ENCODE peak calls at places on chromosomes 6 and 20, in ten cellular contexts. U is Peyer's patch, G is choroid plexus epithelial cell, J is foreskin fibroblast, S is GM23338, P is tibial nerve, A is coronary artery, C is left lung, N is mucosa of descending colon, R is pancreas. O is an unnamed sample.

GRCh38 chr6:116866281-116866871 is 10.7 kb upstream of the RFX6 start:
- DNase-seq in A (no peak), R (no peak), J (no peak), P (no peak), C (no peak), U (no peak), G (peak; percentile 8), N (no peak), S (peak; percentile 22), O (no peak)

GRCh38 chr6:135782517-135782916 is 69.0 kb upstream of the PDE7B start:
- DNase-seq in S (no peak), J (peak; percentile 25), U (no peak), P (no peak), C (no peak), N (no peak), G (peak; percentile 26), A (no peak), R (no peak), O (peak; percentile 13)

GRCh38 chr6:90186637-90187361 is 109.8 kb downstream of the BACH2 start:
- DNase-seq in J (no peak), P (no peak), G (no peak), U (no peak), S (peak; percentile 23), A (no peak), N (no peak), R (no peak), C (no peak), O (no peak)

GRCh38 chr6:89951574-89952360 is 57.5 kb downstream of the GJA10 start:
- DNase-seq in R (no peak), U (no peak), C (no peak), S (peak; percentile 59), A (no peak), N (no peak), G (peak; percentile 62), J (peak; percentile 29), P (no peak), O (peak; percentile 16)

GRCh38 chr6:166279393-166279679 is 28.9 kb downstream of the PRR18 start:
- DNase-seq in G (no peak), J (no peak), A (no peak), N (no peak), C (no peak), S (no peak), R (no peak), P (no peak), U (no peak), O (no peak)

GRCh38 chr20:20450461-20451027 is 82.6 kb downstream of the INSM1 start:
- DNase-seq in U (no peak), R (no peak), A (no peak), P (no peak), S (no peak), N (no peak), G (peak; percentile 36), J (peak; percentile 52), C (no peak), O (peak; percentile 34)

GRCh38 chr6:111540971-111541719 is 58.1 kb upstream of the REV3L start:
- DNase-seq in G (no peak), J (peak; percentile 67), N (no peak), C (no peak), S (no peak), U (no peak), A (no peak), P (no peak), R (no peak), O (no peak)

GRCh38 chr6:71203211-71203610 is 85.4 kb upstream of the OGFRL1 start:
- DNase-seq in S (no peak), A (no peak), J (no peak), U (no peak), N (no peak), R (no peak), C (no peak), P (no peak), G (no peak), O (no peak)

GRCh38 chr6:135423649-135424128 is 73.9 kb downstream of the AHI1 start:
- DNase-seq in G (peak; percentile 80), C (no peak), P (no peak), J (peak; percentile 69), U (no peak), S (peak; percentile 63), A (no peak), R (no peak), N (no peak), O (peak; percentile 69)

GRCh38 chr6:45486739-45487138 is 109.0 kb upstream of the SUPT3H start:
- DNase-seq in S (no peak), R (no peak), P (no peak), J (no peak), A (no peak), C (no peak), N (no peak), U (no peak), G (no peak), O (no peak)

GRCh38 chr6:79763301-79763700 is 132.2 kb downstream of the SH3BGRL2 start:
- DNase-seq in G (no peak), P (no peak), R (no peak), J (no peak), U (no peak), C (no peak), S (no peak), A (no peak), N (no peak), O (no peak)

GRCh38 chr20:59645761-59646171 is 41.4 kb downstream of the PHACTR3 start:
- DNase-seq in C (no peak), P (no peak), G (no peak), J (no peak), U (no peak), N (no peak), S (no peak), R (no peak), A (peak; percentile 26), O (no peak)

GRCh38 chr6:1903780-1904493 is 294.2 kb downstream of the FOXC1 start:
- DNase-seq in J (no peak), G (no peak), C (no peak), A (no peak), S (no peak), R (no peak), N (no peak), U (no peak), P (no peak), O (peak; percentile 52)

DNA sequence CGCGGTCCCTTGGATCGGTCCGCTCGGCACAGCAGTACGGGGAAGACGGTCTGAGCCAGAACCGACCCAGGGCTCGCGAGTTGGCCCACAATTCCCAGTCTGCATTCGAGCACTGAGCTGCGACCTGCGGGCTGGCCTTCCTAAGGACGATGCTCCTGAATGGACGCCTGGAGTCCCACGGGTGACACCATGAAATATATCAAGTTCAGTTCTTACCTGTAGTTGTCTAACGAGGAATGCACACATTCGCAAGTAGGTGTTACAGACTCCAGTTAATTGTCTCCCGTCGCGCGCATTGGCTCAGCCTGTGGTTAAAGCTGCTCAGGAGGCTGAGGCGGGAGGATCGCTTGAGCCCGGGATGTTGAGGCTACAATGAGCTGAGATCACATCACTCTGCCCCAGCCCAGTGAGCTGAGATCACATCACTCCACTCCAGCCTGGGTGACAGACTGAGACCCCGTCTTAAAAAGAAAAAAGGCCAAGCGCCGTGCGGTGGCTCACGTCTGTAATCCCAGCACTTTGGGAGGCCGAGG is 802 bp downstream of the PEX7 start:
- DNase-seq in N (no peak), U (peak; percentile 17), A (no peak), R (peak; percentile 16), S (no peak), P (peak; percentile 6), C (no peak), J (no peak), G (no peak), O (no peak)
- TF ChIP-seq CTCF in N (no peak), U (no peak), A (no peak), R (no peak), S (no peak), P (no peak), C (no peak), J (no peak), G (no peak), O (no peak)

DNA sequence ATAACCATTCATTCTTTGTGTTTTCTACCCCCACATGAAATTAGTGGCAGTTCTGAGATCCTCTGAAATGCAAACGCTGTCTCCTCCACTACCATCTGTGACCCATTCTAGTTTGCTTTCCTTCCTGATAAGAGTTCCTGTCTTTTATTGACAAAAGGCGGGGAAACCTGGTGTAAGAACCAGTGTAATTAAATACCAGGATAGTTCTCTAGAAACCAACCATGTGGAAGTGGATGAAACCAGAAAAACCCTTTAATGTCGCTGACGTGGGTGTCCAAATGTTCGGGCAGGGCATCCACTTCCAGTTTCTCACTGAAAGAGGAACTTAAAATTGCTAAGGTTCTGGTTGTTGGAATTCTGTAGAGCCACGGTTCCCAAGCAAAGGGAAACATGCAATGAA is 79.1 kb downstream of the TNFRSF21 start:
- DNase-seq in P (no peak), U (no peak), R (no peak), J (no peak), G (no peak), A (no peak), S (no peak), N (no peak), C (no peak), O (no peak)
- H3K4me3 ChIP-seq in P (no peak overlapping the region), U (no peak overlapping the region), R (no peak overlapping the region), J (no peak overlapping the region), G (no peak overlapping the region), A (no peak overlapping the region), S (no peak overlapping the region), N (no peak overlapping the region), C (no peak overlapping the region), O (no peak overlapping the region)

GRCh38 chr20:16241911-16242310 is 331.3 kb downstream of the KIF16B start:
- DNase-seq in J (no peak), C (no peak), R (no peak), S (no peak), U (no peak), G (peak; percentile 9), N (no peak), A (no peak), P (no peak), O (no peak)
- TF ChIP-seq CTCF in J (no peak), C (no peak), R (no peak), S (no peak), U (no peak), G (peak; percentile 7), N (no peak), A (no peak), P (no peak), O (no peak)

GRCh38 chr6:87481936-87482335 is 9.2 kb downstream of the SLC35A1 start:
- DNase-seq in C (no peak), G (no peak), P (no peak), S (no peak), J (no peak), R (no peak), U (no peak), N (no peak), A (no peak), O (no peak)

GRCh38 chr6:87484491-87484890 is 11.7 kb downstream of the SLC35A1 start:
- DNase-seq in P (no peak), U (no peak), G (no peak), C (no peak), S (no peak), J (no peak), A (no peak), R (no peak), N (no peak), O (no peak)

GRCh38 chr6:87483929-87484328 is 11.2 kb downstream of the SLC35A1 start:
- DNase-seq in S (peak; percentile 87), R (no peak), A (no peak), P (no peak), N (no peak), U (no peak), G (peak; percentile 68), C (no peak), J (peak; percentile 24), O (no peak)

GRCh38 chr6:87487555-87487954 is 14.8 kb downstream of the SLC35A1 start:
- DNase-seq in U (no peak), R (no peak), J (peak; percentile 31), C (no peak), S (no peak), A (no peak), P (no peak), N (no peak), G (peak; percentile 19), O (no peak)

GRCh38 chr6:87482382-87482781 is 9.6 kb downstream of the SLC35A1 start:
- DNase-seq in S (no peak), G (no peak), P (no peak), R (no peak), C (no peak), U (no peak), N (no peak), A (no peak), J (no peak), O (no peak)
- H3K4me3 ChIP-seq in S (no peak overlapping the region), G (no peak overlapping the region), P (no peak overlapping the region), R (no peak overlapping the region), C (no peak overlapping the region), U (no peak overlapping the region), N (no peak overlapping the region), A (no peak overlapping the region), J (no peak overlapping the region), O (no peak overlapping the region)